ENCODE peak calls at places on chromosome 17, in five cellular contexts. D is HCT116, K is cardiac muscle cell, Z is neural progenitor cell, U is fibroblast of villous mesenchyme. M is an unnamed sample.

GRCh38 chr17:4739122-4740024 is at the start of the genes CXCL16 and ZMYND15:
- DNase-seq in D (no peak), K (peak; percentile 49), Z (peak; percentile 61), U (peak; percentile 36), M (no peak)

GRCh38 chr17:37671028-37671812 is 28.0 kb upstream of the DDX52 start:
- DNase-seq in D (no peak), K (no peak), Z (no peak), U (peak; percentile 10), M (no peak)

GRCh38 chr17:56717471-56717870 is 116.2 kb downstream of the C17orf67 start:
- DNase-seq in D (no peak), K (no peak), Z (no peak), U (no peak), M (no peak)

GRCh38 chr17:31579265-31579664 is 187.8 kb downstream of the RAB11FIP4 start:
- DNase-seq in D (no peak), K (peak; percentile 57), Z (no peak), U (peak; percentile 62), M (no peak)

GRCh38 chr17:7207120-7208001 is 12.3 kb downstream of the DLG4 start:
- DNase-seq in D (no peak), K (peak; percentile 75), Z (no peak), U (peak; percentile 46), M (no peak)

GRCh38 chr17:61492759-61493526 is 40.7 kb downstream of the TBX4 start:
- DNase-seq in D (no peak), K (peak; percentile 21), Z (no peak), U (peak; percentile 55), M (no peak)

GRCh38 chr17:17228521-17229279 is 8.3 kb downstream of the FLCN start:
- DNase-seq in D (no peak), K (no peak), Z (no peak), U (no peak), M (no peak)

GRCh38 chr17:72512649-72513556 is 392.1 kb downstream of the SOX9 start:
- DNase-seq in D (no peak), K (no peak), Z (no peak), U (no peak), M (no peak)

GRCh38 chr17:17052462-17053221 is 10.4 kb downstream of the MPRIP start:
- DNase-seq in D (no peak), K (no peak), Z (no peak), U (no peak), M (no peak)

GRCh38 chr17:77861981-77862645 is 96.4 kb upstream of the TNRC6C start:
- DNase-seq in D (no peak), K (no peak), Z (no peak), U (no peak), M (no peak)

GRCh38 chr17:45119964-45120363 is 12.4 kb downstream of the PLCD3 start:
- DNase-seq in D (no peak), K (no peak), Z (no peak), U (no peak), M (no peak)

GRCh38 chr17:39845052-39845976 is 18.8 kb downstream of the IKZF3 start:
- DNase-seq in D (no peak), K (no peak), Z (no peak), U (peak; percentile 15), M (no peak)

GRCh38 chr17:30161601-30162000 is 45.0 kb downstream of the NSRP1 start:
- DNase-seq in D (no peak), K (no peak), Z (no peak), U (no peak), M (no peak)

GRCh38 chr17:55448681-55449080 is 27.0 kb upstream of the MMD start:
- DNase-seq in D (no peak), K (peak; percentile 45), Z (no peak), U (peak; percentile 92), M (no peak)

GRCh38 chr17:28443901-28444638 is 29.4 kb upstream of the SLC13A2 start:
- DNase-seq in D (no peak), K (no peak), Z (no peak), U (no peak), M (no peak)

GRCh38 chr17:63772801-63773271 is 561 bp downstream of the CCDC47 start:
- DNase-seq in D (no peak), K (peak; percentile 32), Z (peak; percentile 22), U (peak; percentile 57), M (no peak)

GRCh38 chr17:17724307-17724921 is 43.2 kb downstream of the RAI1 start:
- DNase-seq in D (no peak), K (peak; percentile 65), Z (peak; percentile 90), U (peak; percentile 64), M (no peak)

GRCh38 chr17:2087597-2088211 is 32.8 kb downstream of the HIC1 start:
- DNase-seq in D (no peak), K (peak; percentile 44), Z (no peak), U (no peak), M (no peak)

GRCh38 chr17:60439501-60439900 is 17.2 kb downstream of the CHCT1 start:
- DNase-seq in D (no peak), K (peak; percentile 70), Z (no peak), U (peak; percentile 60), M (no peak)

GRCh38 chr17:30117548-30118155 is 1.0 kb downstream of the NSRP1 start:
- DNase-seq in D (no peak), K (peak; percentile 17), Z (no peak), U (peak; percentile 11), M (no peak)

GRCh38 chr17:62781356-62781755 is 26.8 kb downstream of the MARCHF10 start:
- DNase-seq in D (no peak), K (peak; percentile 73), Z (no peak), U (peak; percentile 63), M (no peak)

GRCh38 chr17:72273301-72274056 is 152.7 kb downstream of the SOX9 start:
- DNase-seq in D (no peak), K (no peak), Z (no peak), U (no peak), M (no peak)

GRCh38 chr17:76138234-76138895 is 2.7 kb downstream of the FOXJ1 start:
- DNase-seq in D (no peak), K (no peak), Z (peak; percentile 86), U (no peak), M (no peak)

GRCh38 chr17:76138896-76139248 is 2.2 kb downstream of the FOXJ1 start:
- DNase-seq in D (no peak), K (no peak), Z (no peak), U (no peak), M (no peak)

GRCh38 chr17:76140661-76141211 is 309 bp downstream of the FOXJ1 start:
- DNase-seq in D (no peak), K (no peak), Z (no peak), U (no peak), M (no peak)

GRCh38 chr17:76139801-76140660 is 1.0 kb downstream of the FOXJ1 start:
- DNase-seq in D (no peak), K (no peak), Z (peak; percentile 53), U (no peak), M (no peak)

GRCh38 chr17:76139261-76139752 is 1.7 kb downstream of the FOXJ1 start:
- DNase-seq in D (no peak), K (no peak), Z (peak; percentile 41), U (no peak), M (no peak)
- H3K4me3 ChIP-seq in D (no peak overlapping the region), K (no peak overlapping the region), Z (peak overlapping the region; percentile 47), U (no peak overlapping the region), M (no peak overlapping the region)

GRCh38 chr17:10600551-10600950 is 51.1 kb upstream of the MYH2 start:
- DNase-seq in D (no peak), K (peak; percentile 71), Z (no peak), U (no peak), M (no peak)
- H3K4me3 ChIP-seq in D (no peak overlapping the region), K (no peak overlapping the region), Z (no peak overlapping the region), U (no peak overlapping the region), M (no peak overlapping the region)

DNA sequence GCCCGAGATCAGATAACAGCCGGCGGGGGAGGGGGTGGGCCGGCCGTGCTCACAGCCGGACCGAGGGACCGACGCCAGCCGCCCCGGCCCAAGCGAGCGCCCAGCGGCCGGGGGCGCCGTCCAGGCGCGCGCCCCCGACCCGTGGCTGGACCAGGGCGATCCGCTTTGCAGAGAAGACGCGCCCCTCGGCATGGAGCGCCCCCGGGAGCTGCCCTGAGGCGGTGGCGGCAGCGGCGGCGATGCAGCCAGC is 353 bp downstream of the KCNJ12 start:
- DNase-seq in D (no peak), K (no peak), Z (peak; percentile 82), U (no peak), M (no peak)
- H3K4me3 ChIP-seq in D (peak overlapping the region; percentile 44), K (peak overlapping the region; percentile 69), Z (peak overlapping the region; percentile 64), U (no peak overlapping the region), M (peak overlapping the region; percentile 61)

GRCh38 chr17:82648761-82649474 is 674 bp upstream of the WDR45B start:
- DNase-seq in D (no peak), K (no peak), Z (peak; percentile 77), U (no peak), M (peak; percentile 68)
- H3K4me3 ChIP-seq in D (peak overlapping the region; percentile 50), K (no peak overlapping the region), Z (peak overlapping the region; percentile 40), U (peak overlapping the region; percentile 55), M (peak overlapping the region; percentile 99)

GRCh38 chr17:19384723-19385391 is 2.1 kb downstream of the MFAP4 start:
- DNase-seq in D (no peak), K (peak; percentile 98), Z (no peak), U (peak; percentile 97), M (peak; percentile 95)
- H3K4me3 ChIP-seq in D (no peak overlapping the region), K (no peak overlapping the region), Z (no peak overlapping the region), U (peak overlapping the region; percentile 67), M (no peak overlapping the region)

GRCh38 chr17:19717411-19717908 is 1.1 kb upstream of the SLC47A2 start:
- DNase-seq in D (no peak), K (no peak), Z (no peak), U (no peak), M (no peak)

GRCh38 chr17:19718041-19718612 is 1.7 kb upstream of the SLC47A2 start:
- DNase-seq in D (no peak), K (no peak), Z (peak; percentile 42), U (no peak), M (no peak)

GRCh38 chr17:19720210-19720475 is 3.8 kb upstream of the SLC47A2 start:
- DNase-seq in D (no peak), K (no peak), Z (no peak), U (no peak), M (no peak)

GRCh38 chr17:19719365-19720209 is 3.2 kb upstream of the SLC47A2 start:
- DNase-seq in D (no peak), K (no peak), Z (no peak), U (no peak), M (no peak)

DNA sequence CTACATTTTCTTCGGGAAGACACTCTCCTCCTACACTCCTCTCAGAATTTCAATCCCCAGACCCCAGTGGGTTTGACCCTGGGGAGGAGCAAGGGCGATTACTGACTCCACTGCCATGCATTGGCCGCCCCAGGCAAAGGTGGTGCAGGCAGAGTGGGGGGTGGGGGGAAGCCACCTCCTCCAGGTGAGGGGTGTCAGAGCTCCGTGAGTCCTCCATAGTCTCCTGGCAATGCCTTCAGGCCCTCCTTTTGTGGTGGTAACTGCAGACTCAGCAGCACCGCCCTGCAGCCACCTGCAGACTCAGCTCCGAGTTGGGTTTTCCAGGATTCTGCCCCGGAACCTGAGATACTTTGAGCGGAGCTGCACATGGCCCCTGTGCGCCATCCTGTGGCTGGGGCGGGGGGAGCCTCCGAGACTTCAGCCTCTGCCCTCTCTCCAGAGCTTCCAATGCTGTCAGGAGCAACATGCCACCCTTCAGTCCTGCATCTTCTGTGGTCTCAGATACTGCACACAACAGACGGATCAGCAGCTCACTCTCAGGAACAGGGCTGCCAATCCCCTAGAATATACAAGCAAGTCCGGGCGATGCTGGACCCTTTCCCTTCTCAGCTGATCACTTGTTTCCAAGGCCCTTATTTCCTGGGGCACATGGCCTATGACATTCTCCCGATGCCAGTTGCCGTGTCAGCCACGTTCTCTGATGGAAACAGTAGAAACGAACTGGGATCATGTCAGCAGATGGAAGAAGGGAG is 2.4 kb upstream of the SLC47A2 start:
- DNase-seq in D (no peak), K (no peak), Z (no peak), U (no peak), M (no peak)
- H3K4me3 ChIP-seq in D (no peak overlapping the region), K (no peak overlapping the region), Z (no peak overlapping the region), U (no peak overlapping the region), M (no peak overlapping the region)

GRCh38 chr17:49496183-49496865 is 1.2 kb downstream of the NGFR start:
- DNase-seq in D (no peak), K (peak; percentile 64), Z (peak; percentile 94), U (peak; percentile 58), M (no peak)
- H3K4me3 ChIP-seq in D (peak overlapping the region; percentile 53), K (peak overlapping the region; percentile 43), Z (peak overlapping the region; percentile 88), U (peak overlapping the region; percentile 18), M (peak overlapping the region; percentile 54)

M was measured in right atrium auricular region.